ENCODE peak calls at places on chromosomes 1 and 21, in nine cellular contexts. S, L, Y, I, E, N, V, F and U are unnamed samples.

GRCh38 chr1:27959792-27960603 is at the start of gene XKR8:
- DNase-seq in S (peak), L (peak), Y (peak), I (peak), E (peak), N (peak), V (peak), F (peak), U (peak)

GRCh38 chr21:41071410-41071809 is 96.5 kb upstream of the BACE2 start:
- DNase-seq in S (no peak), L (peak), Y (no peak), I (no peak), E (no peak), N (no peak), V (no peak), F (no peak), U (peak)

GRCh38 chr1:76759950-76760349 is 107.3 kb upstream of the ST6GALNAC5 start:
- DNase-seq in S (peak), L (no peak), Y (no peak), I (no peak), E (peak), N (no peak), V (no peak), F (peak), U (no peak)

GRCh38 chr1:219081943-219082925 is 91.4 kb upstream of the LYPLAL1 start:
- DNase-seq in S (no peak), L (no peak), Y (no peak), I (no peak), E (no peak), N (no peak), V (no peak), F (no peak), U (no peak)

GRCh38 chr1:34868230-34869049 is 8.9 kb upstream of the SMIM12 start:
- DNase-seq in S (no peak), L (no peak), Y (no peak), I (no peak), E (no peak), N (no peak), V (no peak), F (no peak), U (no peak)

GRCh38 chr1:170682159-170682558 is 18.2 kb downstream of the PRRX1 start:
- DNase-seq in S (no peak), L (no peak), Y (no peak), I (no peak), E (no peak), N (no peak), V (no peak), F (no peak), U (no peak)

GRCh38 chr1:11804666-11805453 is 904 bp downstream of the MTHFR start:
- DNase-seq in S (peak), L (peak), Y (peak), I (peak), E (no peak), N (peak), V (no peak), F (peak), U (no peak)

GRCh38 chr1:184624051-184624450 is 130.6 kb downstream of the EDEM3 start:
- DNase-seq in S (no peak), L (no peak), Y (no peak), I (no peak), E (no peak), N (no peak), V (no peak), F (peak), U (no peak)

GRCh38 chr1:211520641-211521040 is 28.7 kb upstream of the RD3 start:
- DNase-seq in S (no peak), L (no peak), Y (no peak), I (no peak), E (peak), N (no peak), V (no peak), F (peak), U (no peak)

GRCh38 chr1:40627987-40628902 is 37.2 kb downstream of the RIMS3 start:
- DNase-seq in S (no peak), L (no peak), Y (no peak), I (no peak), E (no peak), N (no peak), V (no peak), F (peak), U (no peak)

GRCh38 chr1:232553050-232553754 is 76.7 kb downstream of the SIPA1L2 start:
- DNase-seq in S (peak), L (no peak), Y (peak), I (no peak), E (no peak), N (no peak), V (no peak), F (no peak), U (no peak)

GRCh38 chr1:203268901-203269653 is 36.2 kb upstream of the BTG2 start:
- DNase-seq in S (peak), L (peak), Y (no peak), I (peak), E (peak), N (no peak), V (no peak), F (peak), U (peak)

GRCh38 chr1:168243636-168244212 is 17.9 kb downstream of the SFT2D2 start:
- DNase-seq in S (no peak), L (no peak), Y (no peak), I (no peak), E (no peak), N (no peak), V (no peak), F (no peak), U (no peak)

GRCh38 chr1:48227165-48228013 is 4.9 kb downstream of the SLC5A9 start:
- DNase-seq in S (peak), L (no peak), Y (no peak), I (no peak), E (no peak), N (no peak), V (no peak), F (no peak), U (no peak)

GRCh38 chr1:188763541-188763940 is 1714.1 kb downstream of the BRINP3 start:
- DNase-seq in S (no peak), L (no peak), Y (no peak), I (no peak), E (no peak), N (no peak), V (no peak), F (no peak), U (no peak)

GRCh38 chr1:198560093-198560638 is 19.7 kb upstream of the ATP6V1G3 start:
- DNase-seq in S (peak), L (no peak), Y (peak), I (no peak), E (peak), N (no peak), V (no peak), F (peak), U (no peak)

GRCh38 chr1:25037174-25038074 is 107.3 kb upstream of the RUNX3 start:
- DNase-seq in S (peak), L (peak), Y (peak), I (peak), E (peak), N (peak), V (peak), F (peak), U (peak)

GRCh38 chr1:242788771-242789170 is 264.3 kb upstream of the PLD5 start:
- DNase-seq in S (no peak), L (no peak), Y (no peak), I (no peak), E (no peak), N (no peak), V (no peak), F (no peak), U (no peak)

GRCh38 chr1:151457911-151458882 is 1.1 kb downstream of the POGZ start:
- DNase-seq in S (peak), L (peak), Y (peak), I (peak), E (peak), N (peak), V (peak), F (peak), U (peak)